ENCODE peak calls at places on chromosome 21, in nine cellular contexts. One of them, this sample, is unnamed.

GRCh38 chr21:42674351-42674940 is 21.0 kb downstream of the PDE9A start:
- DNase-seq in chondrocyte: no peak
- DNase-seq in stimulated activated CD4-positive, alpha-beta T cell treated with anti-CD3 and anti-CD28 coated beads, TNF-alpha, amount 100 ng/mL, for 24 hours: no peak
- DNase-seq in adipocyte: no peak
- DNase-seq in LoVo: no peak
- DNase-seq in H7: peak
- DNase-seq in fibroblast of villous mesenchyme: peak
- DNase-seq in astrocyte of the spinal cord: no peak
- DNase-seq in effector CD4-positive, alpha-beta T cell: no peak
- DNase-seq in this sample: peak

GRCh38 chr21:46048926-46049889 is 48.7 kb upstream of the COL6A2 start:
- DNase-seq in chondrocyte: no peak
- DNase-seq in stimulated activated CD4-positive, alpha-beta T cell treated with anti-CD3 and anti-CD28 coated beads, TNF-alpha, amount 100 ng/mL, for 24 hours: no peak
- DNase-seq in adipocyte: peak
- DNase-seq in LoVo: no peak
- DNase-seq in H7: peak
- DNase-seq in fibroblast of villous mesenchyme: peak
- DNase-seq in astrocyte of the spinal cord: peak
- DNase-seq in effector CD4-positive, alpha-beta T cell: no peak
- DNase-seq in this sample: no peak

GRCh38 chr21:37008705-37009104 is 2.2 kb downstream of the RIPPLY3 start:
- DNase-seq in chondrocyte: no peak
- DNase-seq in stimulated activated CD4-positive, alpha-beta T cell treated with anti-CD3 and anti-CD28 coated beads, TNF-alpha, amount 100 ng/mL, for 24 hours: no peak
- DNase-seq in adipocyte: no peak
- DNase-seq in LoVo: no peak
- DNase-seq in H7: peak
- DNase-seq in fibroblast of villous mesenchyme: no peak
- DNase-seq in astrocyte of the spinal cord: no peak
- DNase-seq in effector CD4-positive, alpha-beta T cell: no peak
- DNase-seq in this sample: no peak

GRCh38 chr21:42109473-42109872 is 38.4 kb downstream of the UMODL1 start:
- DNase-seq in chondrocyte: peak
- DNase-seq in stimulated activated CD4-positive, alpha-beta T cell treated with anti-CD3 and anti-CD28 coated beads, TNF-alpha, amount 100 ng/mL, for 24 hours: no peak
- DNase-seq in adipocyte: no peak
- DNase-seq in LoVo: no peak
- DNase-seq in H7: no peak
- DNase-seq in fibroblast of villous mesenchyme: no peak
- DNase-seq in astrocyte of the spinal cord: no peak
- DNase-seq in effector CD4-positive, alpha-beta T cell: no peak
- DNase-seq in this sample: no peak

GRCh38 chr21:28442624-28443023 is 550.1 kb downstream of the LTN1 start:
- DNase-seq in chondrocyte: no peak
- DNase-seq in stimulated activated CD4-positive, alpha-beta T cell treated with anti-CD3 and anti-CD28 coated beads, TNF-alpha, amount 100 ng/mL, for 24 hours: no peak
- DNase-seq in adipocyte: peak
- DNase-seq in LoVo: no peak
- DNase-seq in H7: no peak
- DNase-seq in fibroblast of villous mesenchyme: peak
- DNase-seq in astrocyte of the spinal cord: peak
- DNase-seq in effector CD4-positive, alpha-beta T cell: no peak
- DNase-seq in this sample: no peak

GRCh38 chr21:8989261-8989882 is 1532.0 kb upstream of the TPTE start:
- DNase-seq in chondrocyte: no peak
- DNase-seq in stimulated activated CD4-positive, alpha-beta T cell treated with anti-CD3 and anti-CD28 coated beads, TNF-alpha, amount 100 ng/mL, for 24 hours: no peak
- DNase-seq in adipocyte: no peak
- DNase-seq in LoVo: no peak
- DNase-seq in H7: peak
- DNase-seq in fibroblast of villous mesenchyme: peak
- DNase-seq in astrocyte of the spinal cord: no peak
- DNase-seq in effector CD4-positive, alpha-beta T cell: no peak
- DNase-seq in this sample: no peak

GRCh38 chr21:36194024-36194423 is 37.4 kb downstream of the DOP1B start:
- DNase-seq in chondrocyte: no peak
- DNase-seq in stimulated activated CD4-positive, alpha-beta T cell treated with anti-CD3 and anti-CD28 coated beads, TNF-alpha, amount 100 ng/mL, for 24 hours: no peak
- DNase-seq in adipocyte: no peak
- DNase-seq in LoVo: no peak
- DNase-seq in H7: no peak
- DNase-seq in fibroblast of villous mesenchyme: no peak
- DNase-seq in astrocyte of the spinal cord: no peak
- DNase-seq in effector CD4-positive, alpha-beta T cell: no peak
- DNase-seq in this sample: no peak

GRCh38 chr21:44789880-44790279 is 11.7 kb downstream of the UBE2G2 start:
- DNase-seq in chondrocyte: no peak
- DNase-seq in stimulated activated CD4-positive, alpha-beta T cell treated with anti-CD3 and anti-CD28 coated beads, TNF-alpha, amount 100 ng/mL, for 24 hours: no peak
- DNase-seq in adipocyte: peak
- DNase-seq in LoVo: no peak
- DNase-seq in H7: no peak
- DNase-seq in fibroblast of villous mesenchyme: peak
- DNase-seq in astrocyte of the spinal cord: peak
- DNase-seq in effector CD4-positive, alpha-beta T cell: no peak
- DNase-seq in this sample: no peak

GRCh38 chr21:38434913-38435533 is 63.3 kb downstream of the ERG start:
- DNase-seq in chondrocyte: no peak
- DNase-seq in stimulated activated CD4-positive, alpha-beta T cell treated with anti-CD3 and anti-CD28 coated beads, TNF-alpha, amount 100 ng/mL, for 24 hours: no peak
- DNase-seq in adipocyte: peak
- DNase-seq in LoVo: no peak
- DNase-seq in H7: no peak
- DNase-seq in fibroblast of villous mesenchyme: peak
- DNase-seq in astrocyte of the spinal cord: peak
- DNase-seq in effector CD4-positive, alpha-beta T cell: no peak
- DNase-seq in this sample: no peak

GRCh38 chr21:41663805-41664788 is 102.8 kb downstream of the RIPK4 start:
- DNase-seq in chondrocyte: peak
- DNase-seq in stimulated activated CD4-positive, alpha-beta T cell treated with anti-CD3 and anti-CD28 coated beads, TNF-alpha, amount 100 ng/mL, for 24 hours: no peak
- DNase-seq in adipocyte: no peak
- DNase-seq in LoVo: peak
- DNase-seq in H7: peak
- DNase-seq in fibroblast of villous mesenchyme: peak
- DNase-seq in astrocyte of the spinal cord: peak
- DNase-seq in effector CD4-positive, alpha-beta T cell: no peak
- DNase-seq in this sample: peak

GRCh38 chr21:29940993-29941392 is 1.2 kb upstream of the GRIK1 start:
- DNase-seq in chondrocyte: no peak
- DNase-seq in stimulated activated CD4-positive, alpha-beta T cell treated with anti-CD3 and anti-CD28 coated beads, TNF-alpha, amount 100 ng/mL, for 24 hours: no peak
- DNase-seq in adipocyte: no peak
- DNase-seq in LoVo: no peak
- DNase-seq in H7: no peak
- DNase-seq in fibroblast of villous mesenchyme: no peak
- DNase-seq in astrocyte of the spinal cord: no peak
- DNase-seq in effector CD4-positive, alpha-beta T cell: no peak
- DNase-seq in this sample: no peak

GRCh38 chr21:16418663-16419062 is 688.9 kb downstream of the USP25 start:
- DNase-seq in chondrocyte: no peak
- DNase-seq in stimulated activated CD4-positive, alpha-beta T cell treated with anti-CD3 and anti-CD28 coated beads, TNF-alpha, amount 100 ng/mL, for 24 hours: no peak
- DNase-seq in adipocyte: no peak
- DNase-seq in LoVo: no peak
- DNase-seq in H7: no peak
- DNase-seq in fibroblast of villous mesenchyme: no peak
- DNase-seq in astrocyte of the spinal cord: no peak
- DNase-seq in effector CD4-positive, alpha-beta T cell: no peak
- DNase-seq in this sample: no peak

This sample was measured in neuronal stem cell.